ENCODE peak calls at places on chromosomes 4 and X, in nine cellular contexts. A is activated T-helper 9 cell treated with anti-CD3 and anti-CD28 coated beads, Interleukin-2, amount 50 U/mL, for 16 hours; F is dorsolateral prefrontal cortex; P is activated CD8-positive, alpha-beta T cell treated with anti-CD3 and anti-CD28 coated beads for 36 hours; Q is fibroblast of pulmonary artery; I is OCI-LY7; V is SIG-M5; X is NCI-H69; Z is substantia nigra. T is an unnamed sample.

GRCh38 chrX:122279746-122280145 is 904.3 kb upstream of the GRIA3 start:
- DNase-seq in V (no peak), P (no peak), Q (no peak), F (no peak), A (no peak), I (no peak), X (no peak), Z (no peak), T (no peak)

GRCh38 chrX:67587946-67588624 is 44.3 kb downstream of the AR start:
- DNase-seq in A (no peak), V (no peak), Z (no peak), X (no peak), F (no peak), P (no peak), Q (peak), I (no peak), T (no peak)

GRCh38 chr4:141003193-141003592 is 130.1 kb downstream of the RNF150 start:
- DNase-seq in A (no peak), Q (no peak), V (no peak), I (no peak), Z (no peak), F (no peak), X (no peak), P (no peak), T (no peak)

GRCh38 chr4:3346146-3346545 is 53.3 kb downstream of the RGS12 start:
- DNase-seq in A (no peak), X (peak), V (no peak), P (peak), Z (no peak), Q (peak), I (peak), F (no peak), T (peak)

GRCh38 chrX:55486736-55487135 is 2.9 kb downstream of the USP51 start:
- DNase-seq in Q (no peak), Z (peak), I (no peak), V (no peak), F (peak), P (no peak), A (no peak), X (no peak), T (no peak)

GRCh38 chr4:373062-373839 is 35.6 kb downstream of the ZNF141 start:
- DNase-seq in Q (no peak), V (no peak), I (no peak), A (no peak), Z (no peak), X (no peak), P (no peak), F (no peak), T (no peak)

GRCh38 chr4:140732780-140733179 is 23.4 kb downstream of the TBC1D9 start:
- DNase-seq in I (no peak), A (no peak), V (no peak), X (no peak), Z (no peak), Q (no peak), F (no peak), P (no peak), T (no peak)

GRCh38 chr4:15914736-15915135 is 23.8 kb downstream of the FGFBP1 start:
- DNase-seq in A (no peak), V (no peak), P (no peak), F (no peak), Z (no peak), Q (no peak), I (no peak), X (no peak), T (no peak)

GRCh38 chrX:103330601-103331397 is 760 bp downstream of the TCEAL7 start:
- DNase-seq in A (no peak), Z (no peak), X (no peak), V (no peak), F (no peak), I (no peak), Q (peak), P (no peak), T (no peak)

GRCh38 chr4:83358410-83358809 is 23.8 kb upstream of the HPSE start:
- DNase-seq in Q (peak), P (no peak), X (no peak), F (no peak), I (no peak), V (no peak), Z (no peak), A (no peak), T (no peak)

GRCh38 chr4:81257021-81257420 is 42.0 kb upstream of the PRKG2 start:
- DNase-seq in X (no peak), P (no peak), A (no peak), V (no peak), I (no peak), F (no peak), Q (peak), Z (no peak), T (no peak)

GRCh38 chr4:40178672-40179071 is 18.2 kb upstream of the RHOH start:
- DNase-seq in I (no peak), X (peak), A (no peak), F (no peak), V (no peak), Z (no peak), P (no peak), Q (no peak), T (no peak)

GRCh38 chr4:74189331-74190043 is 31.6 kb downstream of the MTHFD2L start:
- DNase-seq in P (no peak), F (no peak), A (no peak), X (peak), V (no peak), Q (peak), Z (no peak), I (peak), T (no peak)

GRCh38 chr4:61505773-61506640 is 305.9 kb downstream of the ADGRL3 start:
- DNase-seq in Q (no peak), P (no peak), Z (no peak), A (no peak), F (no peak), V (no peak), I (no peak), X (peak), T (no peak)

GRCh38 chr4:140243345-140243753 is 89.4 kb upstream of the MAML3 start:
- DNase-seq in I (peak), V (no peak), P (peak), Z (no peak), A (no peak), X (peak), F (no peak), Q (no peak), T (peak)

GRCh38 chr4:14829795-14830194 is 172.5 kb upstream of the CPEB2 start:
- DNase-seq in P (no peak), V (no peak), Q (no peak), A (no peak), Z (no peak), X (no peak), I (no peak), F (no peak), T (no peak)

T was measured in activated naive CD8-positive, alpha-beta T cell treated with anti-CD3 and anti-CD28 coated beads, Interleukin-2, amount 50 U/mL, for 24 hours.